ENCODE peak calls at places on chromosomes 16 and 17, in ten cellular contexts. Y, X, O, U, Q, N, M, R, C and H are unnamed samples.

GRCh38 chr17:10754109-10754508 is 24.3 kb upstream of the TMEM220 start:
- DNase-seq in Y (peak), X (no peak), O (no peak), U (no peak), Q (no peak), N (no peak), M (peak), R (peak), C (no peak), H (no peak)

GRCh38 chr16:51161440-51162195 is 10.5 kb upstream of the SALL1 start:
- DNase-seq in Y (no peak), X (no peak), O (no peak), U (no peak), Q (no peak), N (no peak), M (peak), R (no peak), C (no peak), H (no peak)

GRCh38 chr17:77323413-77324171 is 182.8 kb downstream of the SEC14L1 start:
- DNase-seq in Y (no peak), X (no peak), O (no peak), U (no peak), Q (no peak), N (no peak), M (peak), R (peak), C (no peak), H (peak)

GRCh38 chr16:85663891-85664321 is 24.8 kb downstream of the GINS2 start:
- DNase-seq in Y (no peak), X (no peak), O (peak), U (no peak), Q (no peak), N (no peak), M (no peak), R (no peak), C (no peak), H (peak)

GRCh38 chr17:81436294-81436849 is 41.1 kb downstream of the BAHCC1 start:
- DNase-seq in Y (no peak), X (no peak), O (no peak), U (no peak), Q (no peak), N (no peak), M (no peak), R (peak), C (no peak), H (no peak)

GRCh38 chr16:1167276-1168107 is 14.6 kb downstream of the CACNA1H start:
- DNase-seq in Y (peak), X (no peak), O (peak), U (no peak), Q (no peak), N (no peak), M (no peak), R (no peak), C (no peak), H (no peak)

GRCh38 chr16:81609323-81609892 is 164.8 kb downstream of the CMIP start:
- DNase-seq in Y (no peak), X (no peak), O (no peak), U (no peak), Q (no peak), N (no peak), M (no peak), R (no peak), C (no peak), H (peak)

GRCh38 chr16:79008036-79008868 is 592.3 kb downstream of the MAF start:
- DNase-seq in Y (no peak), X (no peak), O (no peak), U (no peak), Q (no peak), N (no peak), M (no peak), R (no peak), C (no peak), H (no peak)

GRCh38 chr16:2473425-2473926 is 1.5 kb upstream of the TBC1D24 start:
- DNase-seq in Y (no peak), X (peak), O (no peak), U (no peak), Q (no peak), N (no peak), M (no peak), R (no peak), C (no peak), H (no peak)

GRCh38 chr16:23516366-23517137 is 6.3 kb upstream of the GGA2 start:
- DNase-seq in Y (no peak), X (no peak), O (no peak), U (no peak), Q (no peak), N (no peak), M (no peak), R (no peak), C (no peak), H (no peak)

GRCh38 chr16:88973007-88973410 is 4.0 kb downstream of the CBFA2T3 start:
- DNase-seq in Y (peak), X (no peak), O (no peak), U (no peak), Q (no peak), N (no peak), M (no peak), R (no peak), C (no peak), H (no peak)

GRCh38 chr16:53632526-53632925 is 71.1 kb downstream of the RPGRIP1L start:
- DNase-seq in Y (no peak), X (no peak), O (no peak), U (no peak), Q (no peak), N (no peak), M (peak), R (no peak), C (no peak), H (no peak)

GRCh38 chr17:39239640-39240314 is 14.0 kb upstream of the STAC2 start:
- DNase-seq in Y (no peak), X (peak), O (peak), U (peak), Q (no peak), N (peak), M (peak), R (no peak), C (peak), H (peak)

GRCh38 chr16:53922805-53923645 is 219.1 kb downstream of the FTO start:
- DNase-seq in Y (no peak), X (no peak), O (peak), U (no peak), Q (no peak), N (no peak), M (no peak), R (no peak), C (no peak), H (no peak)

GRCh38 chr17:81576621-81577277 is 24.6 kb upstream of the FAAP100 start:
- DNase-seq in Y (no peak), X (no peak), O (no peak), U (no peak), Q (peak), N (no peak), M (peak), R (peak), C (no peak), H (no peak)